ENCODE peak calls at places on chromosomes 11 and 22, in seven cellular contexts. N is body of pancreas, Z is mesenteric fat pad, Y is astrocyte of the spinal cord, I is NCI-H748 treated with DMSO at 0.1 percent for 48 hours, K is Peyer's patch, B is C1 segment of cervical spinal cord. M is an unnamed sample.

GRCh38 chr11:134802598-134802997 is 390.6 kb upstream of the B3GAT1 start:
- DNase-seq in N (no peak), Z (no peak), Y (no peak), I (no peak), K (no peak), B (no peak), M (no peak)

GRCh38 chr11:12220305-12220704 is 109.9 kb downstream of the MICAL2 start:
- DNase-seq in N (peak), Z (no peak), Y (no peak), I (no peak), K (no peak), B (peak), M (peak)

GRCh38 chr11:122435540-122436187 is 219.9 kb upstream of the UBASH3B start:
- DNase-seq in N (no peak), Z (no peak), Y (no peak), I (no peak), K (no peak), B (no peak), M (no peak)

GRCh38 chr22:39343259-39344045 is 6.3 kb upstream of the SYNGR1 start:
- DNase-seq in N (peak), Z (no peak), Y (peak), I (peak), K (no peak), B (peak), M (peak)

GRCh38 chr11:68579455-68579854 is 104.9 kb upstream of the GAL start:
- DNase-seq in N (no peak), Z (no peak), Y (peak), I (no peak), K (no peak), B (no peak), M (no peak)

GRCh38 chr11:121415861-121416260 is 36.3 kb upstream of the SORL1 start:
- DNase-seq in N (no peak), Z (no peak), Y (no peak), I (no peak), K (no peak), B (no peak), M (no peak)

GRCh38 chr11:120573756-120574354 is 62.3 kb downstream of the GRIK4 start:
- DNase-seq in N (no peak), Z (no peak), Y (no peak), I (no peak), K (no peak), B (no peak), M (no peak)

GRCh38 chr22:28180804-28181203 is 261.7 kb upstream of the PITPNB start:
- DNase-seq in N (no peak), Z (no peak), Y (no peak), I (no peak), K (no peak), B (no peak), M (no peak)

GRCh38 chr11:68441466-68442230 is 18.9 kb upstream of the PPP6R3 start:
- DNase-seq in N (no peak), Z (no peak), Y (peak), I (peak), K (no peak), B (no peak), M (no peak)

GRCh38 chr11:57207160-57207559 is 25.4 kb downstream of the LRRC55 start:
- DNase-seq in N (no peak), Z (no peak), Y (no peak), I (no peak), K (no peak), B (no peak), M (no peak)

GRCh38 chr11:125603207-125603606 is 10.6 kb downstream of the STT3A start:
- DNase-seq in N (no peak), Z (no peak), Y (peak), I (no peak), K (no peak), B (no peak), M (no peak)

GRCh38 chr22:23070418-23071162 is at the start of gene GNAZ:
- DNase-seq in N (peak), Z (peak), Y (no peak), I (peak), K (peak), B (no peak), M (no peak)

GRCh38 chr11:35714882-35715612 is 52.5 kb downstream of the TRIM44 start:
- DNase-seq in N (no peak), Z (no peak), Y (peak), I (no peak), K (no peak), B (no peak), M (no peak)

GRCh38 chr22:48345631-48346030 is 1482.0 kb downstream of the BRD1 start:
- DNase-seq in N (no peak), Z (no peak), Y (no peak), I (no peak), K (no peak), B (no peak), M (no peak)